ENCODE peak calls at places on chromosomes 12 and 14, in seven cellular contexts. P is iris pigment epithelial cell; L is HT-29; Z is stimulated activated CD4-positive, alpha-beta T cell treated with anti-CD3 and anti-CD28 coated beads, Interleukin-1b, Interleukin-23, amount 100 ng/mL, for 24 hours; O is AML-193; H is naive thymus-derived CD8-positive, alpha-beta T cell; D is HS-27A. W is an unnamed sample.
A peak's percentile ranks its signal among the peaks of the same experiment; 100 is the strongest.

GRCh38 chr12:6540181-6540877 is 6.0 kb downstream of the GAPDH start:
- DNase-seq in L (peak; percentile 88), Z (no peak), P (peak; percentile 89), O (no peak), D (peak; percentile 90), H (no peak), W (peak; percentile 87)

GRCh38 chr12:115983226-115983798 is 294.2 kb downstream of the MED13L start:
- DNase-seq in D (no peak), L (peak; percentile 23), Z (no peak), P (no peak), H (no peak), O (no peak), W (peak; percentile 25)

GRCh38 chr12:132578118-132578517 is 32.3 kb downstream of the LRCOL1 start:
- DNase-seq in Z (no peak), P (no peak), D (no peak), L (no peak), O (no peak), H (no peak), W (no peak)

GRCh38 chr12:121781751-121782615 is 11.5 kb downstream of the RHOF start:
- DNase-seq in O (no peak), H (peak; percentile 19), L (no peak), Z (no peak), D (no peak), P (peak; percentile 80), W (no peak)

GRCh38 chr14:89540830-89541470 is 123.9 kb upstream of the FOXN3 start:
- DNase-seq in P (peak; percentile 94), H (no peak), Z (no peak), D (peak; percentile 77), L (no peak), O (no peak), W (no peak)

GRCh38 chr14:70708717-70709570 is 67.2 kb downstream of the TTC9 start:
- DNase-seq in H (no peak), D (no peak), L (no peak), P (no peak), O (no peak), Z (no peak), W (peak; percentile 51)

GRCh38 chr12:124979568-124979967 is 9.4 kb downstream of the DHX37 start:
- DNase-seq in O (no peak), H (no peak), P (no peak), L (no peak), Z (no peak), D (no peak), W (no peak)

GRCh38 chr12:2662524-2662923 is 132.2 kb upstream of the FKBP4 start:
- DNase-seq in O (no peak), H (no peak), Z (no peak), D (no peak), L (no peak), P (no peak), W (no peak)

GRCh38 chr14:51564986-51565604 is 86.6 kb upstream of the FRMD6 start:
- DNase-seq in L (peak; percentile 50), Z (no peak), D (no peak), P (no peak), H (no peak), O (no peak), W (no peak)

GRCh38 chr14:69794791-69795190 is 2.2 kb downstream of the SLC10A1 start:
- DNase-seq in Z (no peak), H (no peak), L (no peak), O (no peak), D (no peak), P (no peak), W (no peak)

GRCh38 chr12:46546634-46547273 is 174.2 kb upstream of the SLC38A2 start:
- DNase-seq in O (no peak), P (peak; percentile 81), Z (no peak), D (no peak), H (no peak), L (no peak), W (no peak)

GRCh38 chr14:37973031-37973908 is 234.4 kb upstream of the SSTR1 start:
- DNase-seq in Z (no peak), O (no peak), D (no peak), P (no peak), L (no peak), H (no peak), W (no peak)

GRCh38 chr12:29690728-29691127 is 93.0 kb downstream of the TMTC1 start:
- DNase-seq in D (no peak), Z (no peak), P (no peak), L (no peak), O (no peak), H (no peak), W (no peak)

GRCh38 chr14:80996049-80996901 is 40.9 kb downstream of the TSHR start:
- DNase-seq in Z (no peak), L (peak; percentile 50), H (no peak), D (peak; percentile 20), O (peak; percentile 82), P (peak; percentile 89), W (no peak)

GRCh38 chr12:106240821-106241220 is 7.0 kb downstream of the CKAP4 start:
- DNase-seq in D (no peak), H (no peak), Z (no peak), L (no peak), P (no peak), O (no peak), W (no peak)

GRCh38 chr14:99273724-99274345 is 1.8 kb upstream of the BCL11B start:
- DNase-seq in O (no peak), Z (no peak), H (no peak), L (peak; percentile 62), P (no peak), D (no peak), W (peak; percentile 73)

GRCh38 chr14:77882631-77883030 is 82.7 kb downstream of the ADCK1 start:
- DNase-seq in D (no peak), H (no peak), P (no peak), L (no peak), O (no peak), Z (no peak), W (no peak)

GRCh38 chr14:50714452-50715073 is 46.5 kb upstream of the SAV1 start:
- DNase-seq in H (no peak), P (peak; percentile 63), O (peak; percentile 38), L (peak; percentile 51), D (no peak), Z (no peak), W (no peak)

GRCh38 chr12:69065804-69066203 is 132.8 kb upstream of the CPM start:
- DNase-seq in O (no peak), D (no peak), Z (no peak), H (no peak), L (no peak), P (no peak), W (no peak)

GRCh38 chr12:124762791-124763593 is 100.7 kb downstream of the SCARB1 start:
- DNase-seq in Z (no peak), L (no peak), D (no peak), H (no peak), P (no peak), O (no peak), W (no peak)

GRCh38 chr14:74368441-74368840 is 20.2 kb downstream of the VRTN start:
- DNase-seq in H (no peak), O (no peak), P (no peak), Z (no peak), L (no peak), D (no peak), W (no peak)

GRCh38 chr12:117043598-117043901 is 55.7 kb downstream of the TESC start:
- DNase-seq in H (no peak), D (no peak), Z (no peak), O (no peak), P (no peak), L (no peak), W (no peak)

GRCh38 chr12:91432079-91432478 is 249.5 kb upstream of the DCN start:
- DNase-seq in H (no peak), P (peak; percentile 91), D (peak; percentile 4), Z (no peak), L (no peak), O (no peak), W (no peak)

GRCh38 chr12:96187675-96188355 is 6.4 kb upstream of the ELK3 start:
- DNase-seq in O (no peak), P (no peak), L (no peak), Z (no peak), H (no peak), D (no peak), W (no peak)

W was measured in H1.